ENCODE peak calls at places on chromosome 21, in seven cellular contexts. E is tibial artery, A is heart left ventricle, S is glutamatergic neuron, G is fibroblast of mammary gland, V is mesothelial cell of epicardium, F is AG10803. O is an unnamed sample.

GRCh38 chr21:35352066-35352770 is 303.1 kb upstream of the RUNX1 start:
- DNase-seq in E (no peak), A (no peak), S (no peak), G (peak), V (no peak), F (peak), O (no peak)

GRCh38 chr21:31768720-31769119 is 36.8 kb upstream of the SCAF4 start:
- DNase-seq in E (no peak), A (no peak), S (no peak), G (no peak), V (no peak), F (no peak), O (no peak)

GRCh38 chr21:35971824-35972223 is 88.5 kb downstream of the SETD4 start:
- DNase-seq in E (no peak), A (no peak), S (no peak), G (no peak), V (no peak), F (no peak), O (no peak)

GRCh38 chr21:42417533-42417932 is 13.8 kb downstream of the UBASH3A start:
- DNase-seq in E (no peak), A (no peak), S (no peak), G (no peak), V (no peak), F (no peak), O (no peak)

GRCh38 chr21:42495765-42496119 is 282 bp downstream of the RSPH1 start:
- DNase-seq in E (no peak), A (no peak), S (no peak), G (peak), V (no peak), F (no peak), O (no peak)

GRCh38 chr21:42480736-42481135 is 15.3 kb downstream of the RSPH1 start:
- DNase-seq in E (no peak), A (no peak), S (no peak), G (no peak), V (no peak), F (no peak), O (no peak)

GRCh38 chr21:41716756-41717155 is 50.1 kb downstream of the RIPK4 start:
- DNase-seq in E (no peak), A (no peak), S (no peak), G (no peak), V (no peak), F (no peak), O (no peak)

GRCh38 chr21:32604484-32604883 is 7.7 kb downstream of the CFAP298 start:
- DNase-seq in E (no peak), A (no peak), S (peak), G (no peak), V (no peak), F (no peak), O (no peak)

GRCh38 chr21:31343680-31344480 is at the start of gene TIAM1:
- DNase-seq in E (peak), A (peak), S (peak), G (peak), V (no peak), F (peak), O (peak)

GRCh38 chr21:29238052-29238966 is 60.4 kb upstream of the BACH1 start:
- DNase-seq in E (no peak), A (no peak), S (no peak), G (peak), V (no peak), F (peak), O (no peak)

GRCh38 chr21:35619184-35619583 is 441.1 kb downstream of the SETD4 start:
- DNase-seq in E (no peak), A (no peak), S (no peak), G (peak), V (no peak), F (peak), O (no peak)

GRCh38 chr21:35896060-35896459 is 164.3 kb downstream of the SETD4 start:
- DNase-seq in E (no peak), A (no peak), S (no peak), G (no peak), V (no peak), F (no peak), O (no peak)

GRCh38 chr21:27189870-27190269 is 223.0 kb upstream of the ADAMTS5 start:
- DNase-seq in E (no peak), A (no peak), S (no peak), G (no peak), V (no peak), F (no peak), O (no peak)

GRCh38 chr21:42129300-42130266 is 58.5 kb downstream of the UMODL1 start:
- DNase-seq in E (no peak), A (no peak), S (no peak), G (no peak), V (no peak), F (no peak), O (no peak)

GRCh38 chr21:31119199-31119598 is 80.9 kb upstream of the KRTAP19-8 start:
- DNase-seq in E (no peak), A (no peak), S (no peak), G (no peak), V (no peak), F (no peak), O (no peak)

GRCh38 chr21:31977816-31978215 is 105.0 kb downstream of the HUNK start:
- DNase-seq in E (no peak), A (no peak), S (no peak), G (no peak), V (no peak), F (no peak), O (no peak)

GRCh38 chr21:32414579-32415358 is 2.3 kb downstream of the EVA1C start:
- DNase-seq in E (no peak), A (no peak), S (no peak), G (peak), V (no peak), F (no peak), O (no peak)

GRCh38 chr21:37117204-37117603 is 44.1 kb downstream of the TTC3 start:
- DNase-seq in E (no peak), A (no peak), S (no peak), G (no peak), V (no peak), F (no peak), O (no peak)

GRCh38 chr21:42524341-42525227 is 10.9 kb downstream of the SLC37A1 start:
- DNase-seq in E (peak), A (peak), S (peak), G (peak), V (no peak), F (peak), O (peak)

GRCh38 chr21:38819719-38820147 is 14.0 kb downstream of the ETS2 start:
- DNase-seq in E (no peak), A (no peak), S (no peak), G (no peak), V (no peak), F (peak), O (no peak)

GRCh38 chr21:43025636-43026180 is 49.9 kb downstream of the CBS start:
- DNase-seq in E (no peak), A (no peak), S (no peak), G (no peak), V (no peak), F (peak), O (no peak)

GRCh38 chr21:35720065-35720810 is 340.1 kb downstream of the SETD4 start:
- DNase-seq in E (no peak), A (no peak), S (no peak), G (no peak), V (no peak), F (no peak), O (no peak)

GRCh38 chr21:25092441-25093011 is 514.8 kb downstream of the MRPL39 start:
- DNase-seq in E (no peak), A (no peak), S (no peak), G (no peak), V (no peak), F (no peak), O (no peak)

GRCh38 chr21:42677339-42678117 is 24.1 kb downstream of the PDE9A start:
- DNase-seq in E (no peak), A (peak), S (peak), G (peak), V (no peak), F (no peak), O (no peak)

GRCh38 chr21:36610201-36610600 is 88.7 kb upstream of the SIM2 start:
- DNase-seq in E (no peak), A (no peak), S (no peak), G (peak), V (no peak), F (no peak), O (no peak)

GRCh38 chr21:29656504-29657227 is 283.1 kb downstream of the GRIK1 start:
- DNase-seq in E (no peak), A (no peak), S (no peak), G (peak), V (no peak), F (peak), O (no peak)

GRCh38 chr21:38088916-38089762 is 167.7 kb upstream of the KCNJ15 start:
- DNase-seq in E (no peak), A (no peak), S (no peak), G (no peak), V (no peak), F (no peak), O (no peak)

GRCh38 chr21:25424674-25425073 is 182.6 kb downstream of the MRPL39 start:
- DNase-seq in E (no peak), A (no peak), S (no peak), G (no peak), V (no peak), F (no peak), O (no peak)

GRCh38 chr21:42593007-42593814 is 60.2 kb upstream of the PDE9A start:
- DNase-seq in E (no peak), A (peak), S (peak), G (peak), V (peak), F (peak), O (peak)

GRCh38 chr21:26188422-26188821 is 17.9 kb upstream of the APP start:
- DNase-seq in E (no peak), A (no peak), S (no peak), G (no peak), V (no peak), F (no peak), O (no peak)

GRCh38 chr21:14071902-14072734 is 138.6 kb downstream of the LIPI start:
- DNase-seq in E (no peak), A (no peak), S (no peak), G (no peak), V (no peak), F (no peak), O (no peak)

GRCh38 chr21:17231124-17231523 is 281.7 kb upstream of the CXADR start:
- DNase-seq in E (no peak), A (no peak), S (no peak), G (no peak), V (no peak), F (no peak), O (no peak)
- TF ChIP-seq CTCF in E (no peak), A (no peak), S (no peak), G (peak), V (no peak), F (no peak), O (peak)

GRCh38 chr21:33691945-33692594 is 49.8 kb downstream of the ITSN1 start:
- DNase-seq in E (no peak), A (no peak), S (no peak), G (no peak), V (no peak), F (no peak), O (no peak)
- TF ChIP-seq CTCF in E (no peak), A (no peak), S (no peak), G (no peak), V (no peak), F (no peak), O (no peak)

DNA sequence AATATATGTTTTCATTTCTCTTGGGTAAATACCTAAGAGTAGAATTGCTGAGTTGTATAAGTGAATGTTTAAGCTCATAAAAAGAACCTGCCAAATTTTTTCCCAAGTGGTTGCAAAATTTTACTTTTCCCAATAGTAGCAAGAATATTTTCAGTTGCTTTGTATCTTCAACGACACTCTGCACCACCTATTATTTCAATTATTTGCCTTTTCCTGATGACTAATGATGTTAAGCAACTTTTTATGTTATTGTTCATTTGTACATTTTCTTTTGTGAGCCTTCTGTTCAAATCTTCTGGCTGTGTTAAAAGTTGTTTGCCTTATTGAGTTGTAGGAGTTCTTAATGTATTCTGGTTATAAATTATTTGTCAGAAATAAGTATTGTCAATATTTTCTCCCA is 299.1 kb upstream of the NRIP1 start:
- DNase-seq in E (no peak), A (no peak), S (no peak), G (peak), V (no peak), F (no peak), O (no peak)
- TF ChIP-seq CTCF in E (no peak), A (no peak), S (no peak), G (no peak), V (no peak), F (no peak), O (no peak)

GRCh38 chr21:45542242-45542666 is at the start of gene SLC19A1:
- DNase-seq in E (peak), A (peak), S (peak), G (peak), V (peak), F (peak), O (peak)
- TF ChIP-seq CTCF in E (peak), A (peak), S (peak), G (no peak), V (peak), F (no peak), O (peak)